ENCODE peak calls at places on chromosomes 3 and 15, in five cellular contexts. One of them, this sample, is unnamed.
A peak's percentile ranks its signal among the peaks of the same experiment; 100 is the strongest.

GRCh38 chr3:48403533-48404439 is 26.1 kb downstream of the PLXNB1 start:
- DNase-seq in retinal pigment epithelial cell: no peak
- DNase-seq in HFF-Myc: no peak
- DNase-seq in astrocyte of the spinal cord: no peak
- DNase-seq in CD4-positive, CD25-positive, alpha-beta regulatory T cell: no peak
- DNase-seq in this sample: no peak

GRCh38 chr15:61057376-61057775 is 171.7 kb downstream of the RORA start:
- DNase-seq in CD4-positive, CD25-positive, alpha-beta regulatory T cell: peak; percentile 20
- DNase-seq in retinal pigment epithelial cell: no peak
- DNase-seq in HFF-Myc: no peak
- DNase-seq in astrocyte of the spinal cord: no peak
- DNase-seq in this sample: peak; percentile 19

GRCh38 chr3:10437995-10438901 is 67.1 kb downstream of the ATP2B2 start:
- DNase-seq in retinal pigment epithelial cell: no peak
- DNase-seq in HFF-Myc: no peak
- DNase-seq in CD4-positive, CD25-positive, alpha-beta regulatory T cell: no peak
- DNase-seq in astrocyte of the spinal cord: peak; percentile 83
- DNase-seq in this sample: no peak

GRCh38 chr3:42682301-42683070 is 2.9 kb upstream of the KLHL40 start:
- DNase-seq in astrocyte of the spinal cord: no peak
- DNase-seq in retinal pigment epithelial cell: no peak
- DNase-seq in HFF-Myc: no peak
- DNase-seq in CD4-positive, CD25-positive, alpha-beta regulatory T cell: no peak
- DNase-seq in this sample: no peak

GRCh38 chr15:88465633-88466219 is 1.5 kb downstream of the MRPL46 start:
- DNase-seq in CD4-positive, CD25-positive, alpha-beta regulatory T cell: no peak
- DNase-seq in HFF-Myc: no peak
- DNase-seq in retinal pigment epithelial cell: no peak
- DNase-seq in astrocyte of the spinal cord: no peak
- DNase-seq in this sample: no peak

GRCh38 chr3:32460031-32460749 is 42.5 kb downstream of the CMTM6 start:
- DNase-seq in retinal pigment epithelial cell: no peak
- DNase-seq in CD4-positive, CD25-positive, alpha-beta regulatory T cell: peak; percentile 95
- DNase-seq in HFF-Myc: no peak
- DNase-seq in astrocyte of the spinal cord: peak; percentile 19
- DNase-seq in this sample: peak; percentile 66

GRCh38 chr15:47792231-47792630 is 74.9 kb downstream of the SEMA6D start:
- DNase-seq in HFF-Myc: no peak
- DNase-seq in astrocyte of the spinal cord: no peak
- DNase-seq in retinal pigment epithelial cell: no peak
- DNase-seq in CD4-positive, CD25-positive, alpha-beta regulatory T cell: no peak
- DNase-seq in this sample: no peak

GRCh38 chr3:196983186-196983585 is 14.6 kb upstream of the PIGZ start:
- DNase-seq in astrocyte of the spinal cord: no peak
- DNase-seq in HFF-Myc: no peak
- DNase-seq in retinal pigment epithelial cell: no peak
- DNase-seq in CD4-positive, CD25-positive, alpha-beta regulatory T cell: no peak
- DNase-seq in this sample: no peak

GRCh38 chr3:171971919-171972526 is 67.4 kb upstream of the FNDC3B start:
- DNase-seq in astrocyte of the spinal cord: no peak
- DNase-seq in HFF-Myc: no peak
- DNase-seq in retinal pigment epithelial cell: no peak
- DNase-seq in CD4-positive, CD25-positive, alpha-beta regulatory T cell: no peak
- DNase-seq in this sample: no peak

GRCh38 chr3:52293491-52294319 is 6.1 kb downstream of the GLYCTK start:
- DNase-seq in CD4-positive, CD25-positive, alpha-beta regulatory T cell: no peak
- DNase-seq in HFF-Myc: no peak
- DNase-seq in astrocyte of the spinal cord: no peak
- DNase-seq in retinal pigment epithelial cell: no peak
- DNase-seq in this sample: no peak

GRCh38 chr3:68057637-68058320 is 403.4 kb upstream of the SUCLG2 start:
- DNase-seq in HFF-Myc: no peak
- DNase-seq in CD4-positive, CD25-positive, alpha-beta regulatory T cell: peak; percentile 88
- DNase-seq in retinal pigment epithelial cell: no peak
- DNase-seq in astrocyte of the spinal cord: no peak
- DNase-seq in this sample: no peak

GRCh38 chr3:85572426-85572825 is 613.6 kb downstream of the CADM2 start:
- DNase-seq in retinal pigment epithelial cell: no peak
- DNase-seq in HFF-Myc: no peak
- DNase-seq in CD4-positive, CD25-positive, alpha-beta regulatory T cell: no peak
- DNase-seq in astrocyte of the spinal cord: peak; percentile 45
- DNase-seq in this sample: no peak

GRCh38 chr15:74790080-74790916 is 8.4 kb downstream of the CSK start:
- DNase-seq in retinal pigment epithelial cell: peak; percentile 51
- DNase-seq in astrocyte of the spinal cord: peak; percentile 95
- DNase-seq in HFF-Myc: no peak
- DNase-seq in CD4-positive, CD25-positive, alpha-beta regulatory T cell: no peak
- DNase-seq in this sample: peak; percentile 82

GRCh38 chr3:39186692-39187151 is 5.7 kb downstream of the XIRP1 start:
- DNase-seq in retinal pigment epithelial cell: no peak
- DNase-seq in HFF-Myc: no peak
- DNase-seq in CD4-positive, CD25-positive, alpha-beta regulatory T cell: no peak
- DNase-seq in astrocyte of the spinal cord: no peak
- DNase-seq in this sample: no peak

GRCh38 chr3:190320594-190321362 is 1.5 kb downstream of the CLDN1 start:
- DNase-seq in CD4-positive, CD25-positive, alpha-beta regulatory T cell: no peak
- DNase-seq in retinal pigment epithelial cell: no peak
- DNase-seq in astrocyte of the spinal cord: no peak
- DNase-seq in HFF-Myc: no peak
- DNase-seq in this sample: no peak

GRCh38 chr3:194212869-194213320 is 76.9 kb downstream of the HES1 start:
- DNase-seq in retinal pigment epithelial cell: no peak
- DNase-seq in CD4-positive, CD25-positive, alpha-beta regulatory T cell: no peak
- DNase-seq in HFF-Myc: no peak
- DNase-seq in astrocyte of the spinal cord: no peak
- DNase-seq in this sample: no peak

GRCh38 chr3:41404601-41405000 is 205.3 kb downstream of the CTNNB1 start:
- DNase-seq in CD4-positive, CD25-positive, alpha-beta regulatory T cell: no peak
- DNase-seq in HFF-Myc: no peak
- DNase-seq in retinal pigment epithelial cell: peak; percentile 18
- DNase-seq in astrocyte of the spinal cord: no peak
- DNase-seq in this sample: no peak
- H3K4me3 ChIP-seq in CD4-positive, CD25-positive, alpha-beta regulatory T cell: no peak overlapping the region
- H3K4me3 ChIP-seq in HFF-Myc: no peak overlapping the region
- H3K4me3 ChIP-seq in retinal pigment epithelial cell: no peak overlapping the region
- H3K4me3 ChIP-seq in astrocyte of the spinal cord: no peak overlapping the region
- H3K4me3 ChIP-seq in this sample: no peak overlapping the region

GRCh38 chr3:78494831-78495230 is 1273.0 kb downstream of the ROBO1 start:
- DNase-seq in astrocyte of the spinal cord: no peak
- DNase-seq in retinal pigment epithelial cell: no peak
- DNase-seq in HFF-Myc: no peak
- DNase-seq in CD4-positive, CD25-positive, alpha-beta regulatory T cell: no peak
- DNase-seq in this sample: no peak

GRCh38 chr3:78497692-78498091 is 1270.1 kb downstream of the ROBO1 start:
- DNase-seq in retinal pigment epithelial cell: no peak
- DNase-seq in HFF-Myc: no peak
- DNase-seq in astrocyte of the spinal cord: no peak
- DNase-seq in CD4-positive, CD25-positive, alpha-beta regulatory T cell: no peak
- DNase-seq in this sample: no peak

GRCh38 chr3:78497025-78497424 is 1270.8 kb downstream of the ROBO1 start:
- DNase-seq in HFF-Myc: no peak
- DNase-seq in retinal pigment epithelial cell: no peak
- DNase-seq in astrocyte of the spinal cord: no peak
- DNase-seq in CD4-positive, CD25-positive, alpha-beta regulatory T cell: no peak
- DNase-seq in this sample: no peak

GRCh38 chr3:78495326-78495725 is 1272.5 kb downstream of the ROBO1 start:
- DNase-seq in CD4-positive, CD25-positive, alpha-beta regulatory T cell: no peak
- DNase-seq in astrocyte of the spinal cord: no peak
- DNase-seq in HFF-Myc: no peak
- DNase-seq in retinal pigment epithelial cell: no peak
- DNase-seq in this sample: no peak

GRCh38 chr3:78496458-78496857 is 1271.3 kb downstream of the ROBO1 start:
- DNase-seq in retinal pigment epithelial cell: no peak
- DNase-seq in HFF-Myc: no peak
- DNase-seq in CD4-positive, CD25-positive, alpha-beta regulatory T cell: no peak
- DNase-seq in astrocyte of the spinal cord: no peak
- DNase-seq in this sample: no peak
- H3K4me3 ChIP-seq in retinal pigment epithelial cell: no peak overlapping the region
- H3K4me3 ChIP-seq in HFF-Myc: no peak overlapping the region
- H3K4me3 ChIP-seq in CD4-positive, CD25-positive, alpha-beta regulatory T cell: no peak overlapping the region
- H3K4me3 ChIP-seq in astrocyte of the spinal cord: no peak overlapping the region
- H3K4me3 ChIP-seq in this sample: no peak overlapping the region

GRCh38 chr15:77775373-77775772 is 142.7 kb upstream of the LINGO1 start:
- DNase-seq in astrocyte of the spinal cord: no peak
- DNase-seq in CD4-positive, CD25-positive, alpha-beta regulatory T cell: no peak
- DNase-seq in HFF-Myc: no peak
- DNase-seq in retinal pigment epithelial cell: no peak
- DNase-seq in this sample: no peak
- H3K4me3 ChIP-seq in astrocyte of the spinal cord: no peak overlapping the region
- H3K4me3 ChIP-seq in CD4-positive, CD25-positive, alpha-beta regulatory T cell: no peak overlapping the region
- H3K4me3 ChIP-seq in HFF-Myc: no peak overlapping the region
- H3K4me3 ChIP-seq in retinal pigment epithelial cell: no peak overlapping the region
- H3K4me3 ChIP-seq in this sample: no peak overlapping the region

DNA sequence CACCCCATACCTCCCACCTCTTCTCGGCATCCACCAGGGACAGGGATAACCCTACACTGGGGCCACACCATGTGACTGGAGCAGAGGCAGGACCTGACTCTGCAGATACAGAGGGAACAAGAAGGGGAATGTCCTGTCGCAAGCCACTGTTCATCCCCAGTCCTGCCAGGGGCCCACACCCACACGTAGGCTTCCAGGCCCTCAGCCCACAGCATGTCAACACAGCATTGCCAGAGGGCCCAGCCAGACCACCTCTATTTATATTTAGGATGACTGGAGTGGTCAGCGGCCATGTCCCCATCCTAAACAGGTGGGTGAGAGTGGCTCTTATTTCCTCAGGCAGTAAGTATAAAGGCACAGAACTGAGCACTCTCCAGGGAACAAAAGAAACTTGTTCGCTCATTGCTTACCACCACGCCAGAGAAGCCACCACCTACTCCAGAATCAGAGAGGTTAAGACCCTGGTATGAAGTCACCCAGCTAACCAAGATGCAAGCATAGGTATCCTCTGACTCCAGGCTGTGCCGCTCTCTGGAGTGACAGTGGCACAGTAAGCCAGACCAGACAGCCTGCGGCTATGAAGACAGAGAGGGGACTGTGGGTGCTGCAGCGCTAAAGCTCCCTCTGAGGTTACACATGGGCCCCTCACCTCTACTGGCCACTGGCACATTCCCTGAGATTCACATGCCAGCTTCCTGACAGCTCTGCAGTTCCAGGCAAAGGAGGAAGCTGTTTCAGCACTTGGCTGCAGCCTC is 67.9 kb downstream of the LRIG1 start:
- DNase-seq in HFF-Myc: no peak
- DNase-seq in retinal pigment epithelial cell: no peak
- DNase-seq in astrocyte of the spinal cord: no peak
- DNase-seq in CD4-positive, CD25-positive, alpha-beta regulatory T cell: no peak
- DNase-seq in this sample: no peak
- H3K4me3 ChIP-seq in HFF-Myc: no peak overlapping the region
- H3K4me3 ChIP-seq in retinal pigment epithelial cell: no peak overlapping the region
- H3K4me3 ChIP-seq in astrocyte of the spinal cord: no peak overlapping the region
- H3K4me3 ChIP-seq in CD4-positive, CD25-positive, alpha-beta regulatory T cell: no peak overlapping the region
- H3K4me3 ChIP-seq in this sample: no peak overlapping the region

GRCh38 chr15:96356494-96357455 is 26.3 kb downstream of the NR2F2 start:
- DNase-seq in HFF-Myc: peak; percentile 59
- DNase-seq in astrocyte of the spinal cord: peak; percentile 88
- DNase-seq in retinal pigment epithelial cell: no peak
- DNase-seq in CD4-positive, CD25-positive, alpha-beta regulatory T cell: peak; percentile 76
- DNase-seq in this sample: peak; percentile 85

GRCh38 chr15:96359371-96359771 is 28.9 kb downstream of the NR2F2 start:
- DNase-seq in CD4-positive, CD25-positive, alpha-beta regulatory T cell: no peak
- DNase-seq in astrocyte of the spinal cord: no peak
- DNase-seq in retinal pigment epithelial cell: no peak
- DNase-seq in HFF-Myc: no peak
- DNase-seq in this sample: no peak

GRCh38 chr15:96359772-96360498 is 29.4 kb downstream of the NR2F2 start:
- DNase-seq in retinal pigment epithelial cell: no peak
- DNase-seq in CD4-positive, CD25-positive, alpha-beta regulatory T cell: no peak
- DNase-seq in HFF-Myc: no peak
- DNase-seq in astrocyte of the spinal cord: peak; percentile 32
- DNase-seq in this sample: no peak

GRCh38 chr15:96358795-96359190 is 28.3 kb downstream of the NR2F2 start:
- DNase-seq in CD4-positive, CD25-positive, alpha-beta regulatory T cell: no peak
- DNase-seq in retinal pigment epithelial cell: no peak
- DNase-seq in astrocyte of the spinal cord: no peak
- DNase-seq in HFF-Myc: no peak
- DNase-seq in this sample: no peak

DNA sequence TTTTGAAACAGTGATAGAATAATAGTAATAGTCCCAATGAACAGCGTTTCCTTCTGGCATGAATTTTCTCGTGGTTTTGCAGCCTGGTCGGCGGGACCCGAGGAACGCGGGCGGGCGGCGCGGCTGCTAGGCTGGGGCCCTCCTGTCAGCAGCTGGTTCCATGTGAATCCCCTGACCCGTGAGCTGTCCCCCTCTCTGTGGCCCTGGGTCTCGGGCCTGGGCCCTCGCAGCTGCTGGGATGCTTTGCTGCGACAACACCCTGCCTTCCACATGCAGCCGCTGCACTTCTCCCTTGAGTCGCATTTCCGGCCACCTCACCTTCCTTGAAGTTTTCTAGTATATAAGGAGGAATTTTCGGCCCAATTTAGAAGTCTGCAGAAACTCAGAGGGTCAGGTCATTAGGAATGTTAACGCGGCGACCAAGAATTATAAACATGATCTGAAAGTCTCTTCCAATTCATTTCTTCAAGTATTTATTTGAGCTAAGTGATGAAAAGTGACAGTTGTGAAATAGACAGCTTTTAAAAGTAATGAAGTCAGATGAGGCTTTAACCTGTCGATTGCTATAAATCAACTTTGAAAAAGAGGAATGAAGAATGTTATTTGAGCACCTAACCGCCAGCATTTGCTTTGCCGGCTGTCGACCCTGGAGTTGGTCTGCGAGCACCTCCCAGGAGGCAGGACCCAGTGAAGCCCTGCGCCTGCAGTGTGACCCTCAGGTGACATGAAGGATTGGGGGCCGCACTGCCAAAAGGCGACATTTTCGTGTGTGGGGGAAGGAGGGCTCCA is 27.7 kb downstream of the NR2F2 start:
- DNase-seq in CD4-positive, CD25-positive, alpha-beta regulatory T cell: no peak
- DNase-seq in astrocyte of the spinal cord: no peak
- DNase-seq in retinal pigment epithelial cell: no peak
- DNase-seq in HFF-Myc: no peak
- DNase-seq in this sample: no peak
- H3K4me3 ChIP-seq in CD4-positive, CD25-positive, alpha-beta regulatory T cell: peak overlapping the region; percentile 81
- H3K4me3 ChIP-seq in astrocyte of the spinal cord: peak overlapping the region; percentile 59
- H3K4me3 ChIP-seq in retinal pigment epithelial cell: no peak overlapping the region
- H3K4me3 ChIP-seq in HFF-Myc: peak overlapping the region; percentile 58
- H3K4me3 ChIP-seq in this sample: peak overlapping the region; percentile 77

GRCh38 chr15:59812889-59813288 is 123.8 kb upstream of the BNIP2 start:
- DNase-seq in CD4-positive, CD25-positive, alpha-beta regulatory T cell: no peak
- DNase-seq in retinal pigment epithelial cell: no peak
- DNase-seq in astrocyte of the spinal cord: no peak
- DNase-seq in HFF-Myc: no peak
- DNase-seq in this sample: no peak
- H3K4me3 ChIP-seq in CD4-positive, CD25-positive, alpha-beta regulatory T cell: no peak overlapping the region
- H3K4me3 ChIP-seq in retinal pigment epithelial cell: no peak overlapping the region
- H3K4me3 ChIP-seq in astrocyte of the spinal cord: no peak overlapping the region
- H3K4me3 ChIP-seq in HFF-Myc: no peak overlapping the region
- H3K4me3 ChIP-seq in this sample: no peak overlapping the region